ENCODE peak calls at places on chromosomes 2 and 18, in six cellular contexts. L is hepatocyte, Y is transverse colon, T is colonic mucosa, V is psoas muscle, G is upper lobe of right lung. H is an unnamed sample.

GRCh38 chr2:230714122-230714453 is 1.4 kb downstream of the CAB39 start:
- DNase-seq in G (no peak), V (no peak), L (peak), Y (peak), T (peak), H (no peak)

GRCh38 chr18:37668971-37669747 is 103.6 kb upstream of the CELF4 start:
- DNase-seq in T (no peak), V (no peak), Y (no peak), L (no peak), G (no peak), H (no peak)

GRCh38 chr2:206378835-206379234 is 64.5 kb upstream of the ADAM23 start:
- DNase-seq in Y (no peak), L (no peak), G (no peak), V (no peak), T (no peak), H (no peak)

GRCh38 chr2:10344105-10345066 is 41.7 kb downstream of the HPCAL1 start:
- DNase-seq in L (no peak), V (no peak), G (no peak), T (no peak), Y (no peak), H (no peak)

GRCh38 chr2:95670167-95670566 is 78.4 kb downstream of the TRIM43 start:
- DNase-seq in V (no peak), T (no peak), L (no peak), Y (no peak), G (no peak), H (no peak)

GRCh38 chr2:72180351-72180750 is 32.7 kb upstream of the CYP26B1 start:
- DNase-seq in G (no peak), T (no peak), V (no peak), L (no peak), Y (no peak), H (no peak)

GRCh38 chr2:134235771-134236170 is 18.1 kb upstream of the MGAT5 start:
- DNase-seq in V (no peak), L (no peak), G (no peak), T (no peak), Y (no peak), H (no peak)

GRCh38 chr2:207088839-207089238 is 76.9 kb downstream of the KLF7 start:
- DNase-seq in Y (no peak), L (no peak), G (no peak), V (no peak), T (no peak), H (no peak)

GRCh38 chr2:218869064-218869463 is 9.5 kb downstream of the WNT6 start:
- DNase-seq in L (no peak), Y (no peak), G (no peak), V (no peak), T (no peak), H (no peak)

GRCh38 chr2:174785481-174785880 is 21.2 kb upstream of the CHRNA1 start:
- DNase-seq in T (no peak), G (no peak), V (no peak), L (no peak), Y (no peak), H (no peak)

GRCh38 chr18:10015941-10016819 is 102.4 kb downstream of the VAPA start:
- DNase-seq in G (no peak), L (peak), Y (no peak), V (no peak), T (no peak), H (no peak)

DNA sequence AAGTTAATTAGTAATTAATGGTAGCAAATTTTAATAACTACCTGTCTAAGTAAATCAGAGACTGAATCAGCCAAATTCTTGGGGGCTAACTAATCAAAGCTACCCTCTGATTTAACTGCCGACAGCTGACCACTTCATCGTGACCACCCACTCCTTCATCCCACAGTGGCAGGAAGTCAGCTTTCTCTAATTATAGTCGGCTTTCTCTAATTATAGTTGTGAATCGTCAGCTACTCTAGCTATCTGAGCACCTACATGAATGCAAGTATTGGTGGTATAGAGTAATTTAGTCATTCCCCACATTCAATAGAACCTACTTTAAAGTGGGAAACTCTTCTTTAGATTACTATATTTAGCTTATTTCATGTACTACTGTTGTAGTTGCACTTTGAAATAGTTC is 185.5 kb downstream of the PTGR3 start:
- DNase-seq in T (no peak), V (no peak), G (no peak), Y (no peak), L (no peak), H (no peak)
- TF ChIP-seq CTCF in T (no peak), V (no peak), G (no peak), Y (no peak), L (no peak), H (no peak)

GRCh38 chr18:70363861-70364260 is 75.0 kb downstream of the SOCS6 start:
- DNase-seq in T (no peak), Y (no peak), G (no peak), L (peak), V (no peak), H (no peak)

GRCh38 chr18:70366174-70366573 is 77.3 kb downstream of the SOCS6 start:
- DNase-seq in L (no peak), Y (no peak), V (no peak), G (no peak), T (no peak), H (no peak)

GRCh38 chr18:70362258-70362657 is 73.4 kb downstream of the SOCS6 start:
- DNase-seq in L (no peak), G (no peak), V (no peak), Y (no peak), T (no peak), H (no peak)

GRCh38 chr18:70366670-70367069 is 77.8 kb downstream of the SOCS6 start:
- DNase-seq in T (no peak), L (no peak), Y (no peak), G (no peak), V (no peak), H (no peak)

GRCh38 chr18:70365361-70365760 is 76.5 kb downstream of the SOCS6 start:
- DNase-seq in L (no peak), Y (no peak), V (no peak), T (no peak), G (no peak), H (no peak)
- H3K27ac ChIP-seq in L (no peak), Y (no peak), V (no peak), T (no peak), G (no peak), H (no peak)

DNA sequence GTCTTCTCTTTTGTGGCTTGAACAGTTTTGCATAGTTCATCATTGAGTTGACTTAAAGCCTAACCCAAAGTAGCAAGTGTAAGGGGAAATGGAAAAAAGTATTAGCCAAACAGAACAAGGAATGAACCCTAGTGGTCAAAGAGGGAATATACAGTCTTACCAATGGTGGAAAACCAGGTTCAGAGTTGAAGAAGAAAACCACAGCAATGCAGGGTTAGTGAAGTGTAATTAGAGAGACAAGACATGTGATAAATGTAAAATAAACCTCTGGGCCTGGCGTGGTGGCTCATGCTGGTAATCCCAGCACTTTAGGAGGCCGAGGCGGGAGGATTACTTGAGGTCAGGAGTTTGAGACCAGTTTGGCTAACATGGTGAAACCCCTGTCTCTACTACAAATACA is 2.4 kb downstream of the TTN start:
- DNase-seq in T (no peak), V (peak), Y (no peak), L (no peak), G (no peak), H (no peak)
- TF ChIP-seq CTCF in T (peak), V (peak), Y (peak), L (peak), G (peak), H (no peak)

DNA sequence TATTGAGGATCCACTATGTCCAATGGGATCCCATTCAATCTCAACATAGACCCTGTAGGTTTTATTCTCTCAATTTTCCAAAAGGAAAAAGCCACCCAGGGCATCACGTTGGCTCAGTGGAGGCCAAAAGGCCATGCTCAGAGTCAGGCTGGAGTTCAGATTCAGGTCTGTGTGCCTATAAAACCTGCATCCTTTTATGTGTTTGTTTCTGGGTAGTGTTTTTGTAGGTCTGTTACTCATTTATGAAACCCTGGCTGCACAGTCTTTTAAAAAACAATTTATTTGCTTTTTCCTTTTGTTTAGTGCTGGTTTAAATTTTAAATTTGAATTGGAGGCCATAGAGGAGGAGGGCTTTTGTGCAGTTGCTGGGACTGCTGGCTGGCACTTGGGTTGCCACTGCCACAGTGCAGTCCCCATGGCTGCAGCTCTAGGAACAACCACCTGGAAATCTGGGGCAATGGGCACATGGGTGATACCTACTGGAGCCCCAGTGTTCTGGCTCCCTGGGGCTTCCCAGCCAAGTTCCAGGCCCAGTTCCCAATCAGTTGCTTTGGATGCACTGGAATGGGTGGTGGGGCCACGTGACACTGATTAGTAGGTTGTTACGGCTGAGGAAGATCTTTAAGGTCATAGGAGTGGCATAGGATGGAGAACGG is 31.3 kb downstream of the IL1R2 start:
- DNase-seq in L (no peak), T (no peak), Y (no peak), V (no peak), G (no peak), H (no peak)
- H3K27ac ChIP-seq in L (no peak), T (no peak), Y (no peak), V (no peak), G (no peak), H (peak)

DNA sequence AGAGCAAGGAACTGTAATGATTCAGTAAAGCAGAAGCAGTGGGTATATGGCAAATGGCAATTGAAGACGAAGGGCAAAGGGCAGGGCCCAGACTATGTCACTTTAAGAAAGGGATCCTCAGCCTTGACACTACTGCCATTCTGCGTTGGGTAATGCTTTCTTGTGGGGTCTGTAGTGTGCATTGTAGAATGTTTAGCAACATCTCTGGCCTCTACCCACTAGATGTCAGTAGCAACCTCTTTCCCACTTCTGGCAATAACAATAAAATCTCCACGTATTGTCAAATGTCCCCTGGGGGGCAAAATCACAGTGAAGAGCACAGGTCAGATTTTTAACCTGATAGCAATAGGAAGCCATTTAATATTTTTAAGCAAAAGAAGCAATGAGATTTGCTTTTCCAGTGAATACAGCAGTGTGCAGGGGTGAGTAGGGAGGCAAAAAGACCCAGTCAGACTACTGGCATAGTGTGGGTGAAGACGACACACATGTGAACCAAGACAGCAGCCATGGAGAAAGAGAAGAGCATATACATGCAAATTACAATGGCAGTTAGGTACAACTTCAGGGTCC is 209.5 kb downstream of the DYM start:
- DNase-seq in L (peak), V (no peak), T (no peak), Y (no peak), G (no peak), H (no peak)
- TF ChIP-seq CTCF in L (peak), V (peak), T (peak), Y (peak), G (peak), H (no peak)

DNA sequence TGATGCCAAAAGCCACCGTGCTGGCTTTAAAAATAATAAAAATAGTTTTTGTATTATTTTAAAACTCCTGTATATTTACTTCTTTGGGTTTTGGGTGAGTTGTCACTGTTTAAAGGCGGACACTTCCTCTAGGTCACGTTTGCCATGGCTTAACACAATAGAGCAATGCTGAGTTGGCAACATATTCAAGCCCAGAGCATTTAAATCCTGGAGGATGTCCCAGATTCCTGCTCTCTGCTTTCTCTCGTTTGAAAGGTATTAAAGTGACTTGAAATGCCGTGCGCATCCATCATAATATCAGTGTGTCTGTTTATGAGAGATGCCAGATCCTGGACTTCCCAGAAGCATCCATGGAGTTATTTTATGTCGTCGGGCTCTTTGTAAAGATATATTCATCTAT is 150.5 kb downstream of the ZNF236 start:
- DNase-seq in V (no peak), L (no peak), G (no peak), Y (no peak), T (no peak), H (no peak)
- H3K27ac ChIP-seq in V (no peak), L (peak), G (no peak), Y (no peak), T (no peak), H (no peak)

DNA sequence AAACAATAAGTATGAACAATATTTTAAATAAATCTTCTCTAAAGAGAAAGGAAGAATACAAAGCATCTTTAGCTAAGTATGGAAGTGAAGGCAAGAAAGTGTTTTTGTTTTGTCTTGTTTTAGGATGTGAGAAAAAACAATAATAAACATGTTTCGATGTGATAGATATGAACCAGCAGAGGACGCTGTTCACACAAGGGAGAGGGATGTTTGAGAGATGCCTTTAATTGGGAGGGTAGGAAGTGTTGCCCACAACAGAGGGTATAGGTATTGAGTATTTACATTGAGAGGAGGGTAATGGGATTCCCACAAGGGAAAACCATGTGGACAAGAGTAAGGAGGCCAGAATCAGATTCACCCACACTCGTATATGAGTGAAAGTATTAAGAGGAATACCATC is 55.1 kb downstream of the CDH19 start:
- DNase-seq in T (no peak), G (no peak), L (no peak), V (no peak), Y (no peak), H (no peak)
- TF ChIP-seq CTCF in T (no peak), G (peak), L (no peak), V (no peak), Y (no peak), H (no peak)

GRCh38 chr18:70384181-70384790 is 95.4 kb downstream of the SOCS6 start:
- DNase-seq in T (peak), V (no peak), Y (no peak), L (peak), G (no peak), H (no peak)

GRCh38 chr18:70382992-70383717 is 94.3 kb downstream of the SOCS6 start:
- DNase-seq in G (no peak), Y (no peak), V (no peak), T (no peak), L (no peak), H (no peak)

GRCh38 chr18:70382032-70382431 is 93.2 kb downstream of the SOCS6 start:
- DNase-seq in T (peak), L (no peak), G (no peak), Y (peak), V (no peak), H (no peak)

GRCh38 chr18:70377857-70378701 is 89.2 kb downstream of the SOCS6 start:
- DNase-seq in G (no peak), V (no peak), T (no peak), L (no peak), Y (no peak), H (no peak)

DNA sequence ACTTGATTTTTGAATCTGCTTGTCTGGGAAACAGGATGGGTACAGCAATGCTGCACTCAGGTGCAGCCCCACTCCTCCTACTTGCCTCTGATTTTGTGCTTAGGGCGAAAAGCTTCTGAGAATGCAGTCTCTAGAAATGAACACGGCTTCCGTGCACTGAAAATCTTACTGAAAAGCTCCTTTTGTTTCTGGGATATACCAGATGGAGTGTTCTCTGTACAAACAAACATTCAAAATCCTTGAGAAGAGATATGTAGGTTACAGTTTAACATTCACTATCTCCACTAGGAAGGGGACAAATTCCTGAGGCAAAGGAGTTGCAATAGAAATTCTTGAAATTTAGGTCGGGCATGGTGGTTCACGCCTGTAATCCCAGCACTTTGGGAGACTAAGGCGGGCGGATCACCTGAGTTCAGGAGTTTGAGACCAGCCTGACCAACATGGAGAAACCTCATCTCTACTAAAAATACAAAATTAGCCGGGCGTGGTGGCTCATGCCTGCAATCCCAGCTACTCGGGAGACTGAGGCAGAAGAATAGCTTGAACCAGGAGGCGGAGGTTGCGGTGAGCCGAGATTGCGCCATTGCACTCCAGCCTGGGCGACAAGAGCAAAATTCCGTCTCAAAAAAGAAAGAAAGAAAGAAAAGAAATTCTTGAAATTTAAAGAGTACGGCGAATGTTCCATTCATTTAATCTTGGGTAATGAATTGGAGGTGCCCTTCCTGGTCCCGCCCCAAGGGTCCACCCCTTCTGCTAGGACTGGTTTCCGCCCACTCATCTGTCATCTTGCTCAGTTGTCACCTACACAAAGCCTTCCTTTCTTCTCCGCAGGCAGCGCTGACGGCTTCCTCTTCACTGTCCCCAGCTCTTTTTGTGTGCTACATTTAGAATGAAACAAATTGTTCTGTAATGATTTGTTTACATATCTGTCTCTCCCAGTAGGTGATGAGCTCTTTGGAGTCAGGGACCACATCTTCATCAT is 92.4 kb downstream of the SOCS6 start:
- DNase-seq in G (no peak), Y (peak), T (peak), L (peak), V (no peak), H (no peak)
- H3K27ac ChIP-seq in G (no peak), Y (peak), T (peak), L (peak), V (no peak), H (no peak)

GRCh38 chr18:11387880-11388279 is 221.5 kb upstream of the SLC35G4 start:
- DNase-seq in V (peak), L (peak), Y (peak), G (no peak), T (no peak), H (no peak)
- TF ChIP-seq CTCF in V (peak), L (no peak), Y (no peak), G (peak), T (no peak), H (no peak)